ENCODE peak calls at places on chromosomes 5 and 9, in eight cellular contexts. U is NCI-H1092; I is fibroblast of the aortic adventitia; Z is stimulated activated CD4-positive, alpha-beta T cell treated with anti-CD3 and anti-CD28 coated beads, Interleukin-1b, Interleukin-23, amount 100 ng/mL, for 24 hours; J is stimulated activated CD8-positive, alpha-beta memory T cell treated with anti-CD3 and anti-CD28 coated beads, Interleukin-15, amount 100 ng/mL, for 48 hours; V is mesenteric fat pad; R is CD8-positive, alpha-beta T cell; E is EH. A is an unnamed sample.

GRCh38 chr5:11904270-11904906 is at the start of gene CTNND2:
- DNase-seq in V (no peak), E (peak), Z (no peak), R (no peak), U (no peak), I (no peak), J (no peak), A (no peak)

GRCh38 chr9:97364769-97365490 is 47.0 kb upstream of the TDRD7 start:
- DNase-seq in V (no peak), R (no peak), Z (no peak), U (no peak), E (no peak), J (no peak), I (no peak), A (no peak)

GRCh38 chr5:181215997-181216982 is 6.8 kb upstream of the TRIM41 start:
- DNase-seq in E (peak), J (no peak), Z (no peak), I (no peak), U (no peak), R (peak), V (no peak), A (no peak)

GRCh38 chr9:69744688-69745380 is 15.0 kb downstream of the PTAR1 start:
- DNase-seq in R (no peak), Z (no peak), I (no peak), E (no peak), V (no peak), J (no peak), U (no peak), A (peak)

GRCh38 chr5:142115937-142116614 is 7.5 kb downstream of the NDFIP1 start:
- DNase-seq in R (no peak), V (no peak), E (peak), I (peak), Z (no peak), U (no peak), J (no peak), A (peak)

GRCh38 chr5:54793612-54794436 is 191.6 kb downstream of the ESM1 start:
- DNase-seq in I (peak), R (no peak), V (no peak), Z (no peak), J (no peak), E (peak), U (no peak), A (no peak)

GRCh38 chr9:69412741-69413150 is 87.7 kb downstream of the ENTREP1 start:
- DNase-seq in I (peak), U (peak), J (no peak), R (no peak), Z (no peak), E (peak), V (no peak), A (peak)

GRCh38 chr5:54883374-54884194 is 101.8 kb downstream of the ESM1 start:
- DNase-seq in I (peak), Z (no peak), U (no peak), R (no peak), V (no peak), E (peak), J (no peak), A (no peak)

GRCh38 chr9:12738296-12738695 is 36.5 kb upstream of the LURAP1L start:
- DNase-seq in V (no peak), R (no peak), Z (no peak), J (no peak), E (no peak), U (no peak), I (no peak), A (no peak)

GRCh38 chr5:80822640-80823039 is 137.5 kb upstream of the RASGRF2 start:
- DNase-seq in J (no peak), Z (no peak), U (no peak), I (no peak), R (no peak), E (no peak), V (no peak), A (peak)

GRCh38 chr5:145847499-145848497 is 12.7 kb upstream of the PRELID2 start:
- DNase-seq in E (peak), I (peak), R (no peak), U (no peak), V (no peak), J (no peak), Z (no peak), A (peak)

GRCh38 chr9:111952559-111952958 is 55.9 kb downstream of the UGCG start:
- DNase-seq in E (peak), Z (no peak), V (no peak), U (no peak), J (no peak), I (peak), R (no peak), A (peak)

GRCh38 chr9:115229496-115229895 is 111.5 kb upstream of the TNC start:
- DNase-seq in Z (no peak), U (no peak), R (no peak), E (peak), V (no peak), J (no peak), I (no peak), A (no peak)

GRCh38 chr9:98260635-98261034 is 5.2 kb upstream of the TBC1D2 start:
- DNase-seq in I (no peak), E (no peak), R (no peak), J (no peak), U (no peak), V (no peak), Z (no peak), A (no peak)

GRCh38 chr9:77846957-77847574 is 184.5 kb downstream of the GNAQ start:
- DNase-seq in E (peak), U (no peak), Z (no peak), V (no peak), I (peak), R (no peak), J (no peak), A (peak)

GRCh38 chr5:10572451-10572850 is 8.6 kb downstream of the ANKRD33B start:
- DNase-seq in E (no peak), J (no peak), R (no peak), I (no peak), V (no peak), Z (no peak), U (no peak), A (no peak)

GRCh38 chr9:78023003-78023741 is 8.4 kb downstream of the GNAQ start:
- DNase-seq in J (no peak), I (peak), Z (no peak), R (no peak), E (peak), U (no peak), V (no peak), A (peak)

GRCh38 chr9:91186311-91187101 is 175.2 kb downstream of the AUH start:
- DNase-seq in Z (no peak), E (peak), J (no peak), U (no peak), I (peak), V (no peak), R (no peak), A (no peak)

GRCh38 chr5:84085387-84086041 is 299.2 kb downstream of the EDIL3 start:
- DNase-seq in J (no peak), I (no peak), V (no peak), U (no peak), E (no peak), Z (no peak), R (no peak), A (no peak)

GRCh38 chr9:135478858-135479468 is 619 bp upstream of the PPP1R26 start:
- DNase-seq in U (no peak), J (no peak), V (no peak), R (peak), I (peak), E (peak), Z (no peak), A (peak)

GRCh38 chr5:56900858-56901578 is 8.4 kb upstream of the SETD9 start:
- DNase-seq in V (no peak), Z (no peak), E (peak), I (peak), J (no peak), R (peak), U (peak), A (peak)